ENCODE peak calls at places on chromosomes 7 and 10, in seven cellular contexts. Y, Z, O, Q, X, C and T are unnamed samples.

GRCh38 chr7:151853896-151854807 is 22.8 kb downstream of the PRKAG2 start:
- DNase-seq in C (no peak), Z (no peak), Y (no peak), O (no peak), X (no peak), Q (no peak), T (no peak)

GRCh38 chr7:135940077-135941075 is 36.8 kb downstream of the MTPN start:
- DNase-seq in Y (no peak), Q (no peak), X (no peak), O (no peak), Z (no peak), C (no peak), T (no peak)

GRCh38 chr10:58641095-58641531 is 128.4 kb downstream of the BICC1 start:
- DNase-seq in O (no peak), X (no peak), Y (no peak), Z (no peak), Q (no peak), C (peak), T (peak)

GRCh38 chr10:4825868-4826787 is at the start of gene AKR1E2:
- DNase-seq in C (peak), Q (peak), Z (peak), X (peak), Y (peak), O (peak), T (peak)

GRCh38 chr10:99598011-99598410 is 22.2 kb downstream of the SLC25A28 start:
- DNase-seq in X (no peak), Y (no peak), O (no peak), Q (no peak), Z (no peak), C (no peak), T (no peak)

GRCh38 chr7:34991938-34992840 is 45.1 kb downstream of the DPY19L1 start:
- DNase-seq in Y (no peak), X (peak), O (no peak), Q (no peak), C (no peak), Z (peak), T (peak)

GRCh38 chr7:140961117-140961516 is 36.4 kb upstream of the BRAF start:
- DNase-seq in X (no peak), Z (no peak), Q (no peak), C (no peak), O (no peak), Y (no peak), T (no peak)

GRCh38 chr7:5077740-5078139 is 32.1 kb downstream of the RBAK start:
- DNase-seq in O (no peak), Z (no peak), X (peak), Q (no peak), C (peak), Y (no peak), T (peak)

GRCh38 chr7:66748127-66748511 is 7.6 kb downstream of the RABGEF1 start:
- DNase-seq in C (no peak), Y (no peak), Q (no peak), O (no peak), Z (no peak), X (no peak), T (peak)

GRCh38 chr7:106765727-106766355 is 99.2 kb upstream of the PIK3CG start:
- DNase-seq in Z (no peak), Y (no peak), Q (no peak), X (no peak), O (no peak), C (no peak), T (no peak)

GRCh38 chr7:124550036-124550435 is 215.6 kb downstream of the GPR37 start:
- DNase-seq in C (no peak), O (no peak), X (no peak), Y (peak), Q (no peak), Z (no peak), T (no peak)

GRCh38 chr10:24456319-24456718 is 247.4 kb downstream of the KIAA1217 start:
- DNase-seq in X (no peak), Z (no peak), O (no peak), Y (no peak), Q (no peak), C (no peak), T (peak)

GRCh38 chr7:29807179-29807841 is 1.0 kb downstream of the WIPF3 start:
- DNase-seq in C (no peak), X (no peak), Y (peak), Q (no peak), Z (no peak), O (no peak), T (no peak)

GRCh38 chr10:107144490-107144889 is 20.0 kb downstream of the SORCS1 start:
- DNase-seq in X (no peak), Q (no peak), Z (no peak), O (no peak), C (no peak), Y (peak), T (no peak)

GRCh38 chr7:130180571-130180971 is 24.6 kb downstream of the TMEM209 start:
- DNase-seq in X (no peak), Y (no peak), O (no peak), Q (no peak), Z (peak), C (no peak), T (no peak)

GRCh38 chr10:123848564-123849457 is 42.8 kb downstream of the CPXM2 start:
- DNase-seq in Y (no peak), C (no peak), Z (no peak), X (no peak), Q (no peak), O (no peak), T (no peak)

GRCh38 chr7:80307251-80307856 is 172.7 kb downstream of the GNAI1 start:
- DNase-seq in O (no peak), Y (no peak), C (peak), Z (no peak), Q (no peak), X (no peak), T (peak)

GRCh38 chr10:5766189-5766588 is 47.0 kb downstream of the GDI2 start:
- DNase-seq in O (no peak), Z (no peak), Q (no peak), C (no peak), X (no peak), Y (no peak), T (no peak)

GRCh38 chr7:126535176-126535575 is 717.6 kb downstream of the GRM8 start:
- DNase-seq in X (no peak), Z (no peak), Y (no peak), O (no peak), Q (no peak), C (no peak), T (no peak)

GRCh38 chr10:113058175-113058961 is 108.3 kb downstream of the TCF7L2 start:
- DNase-seq in C (no peak), Q (no peak), O (no peak), Y (peak), X (no peak), Z (no peak), T (peak)

GRCh38 chr7:155482511-155483183 is 24.7 kb downstream of the EN2 start:
- DNase-seq in Q (no peak), C (no peak), O (peak), Y (no peak), Z (no peak), X (no peak), T (no peak)

GRCh38 chr10:13399236-13399635 is 51.1 kb upstream of the SEPHS1 start:
- DNase-seq in Q (no peak), C (no peak), O (no peak), Z (no peak), Y (no peak), X (no peak), T (no peak)

GRCh38 chr7:31811650-31812461 is 124.8 kb downstream of the PPP1R17 start:
- DNase-seq in Y (no peak), X (no peak), Z (no peak), C (no peak), O (no peak), Q (no peak), T (peak)

GRCh38 chr10:106705576-106706526 is 458.7 kb downstream of the SORCS1 start:
- DNase-seq in Q (peak), Y (peak), O (no peak), X (peak), C (no peak), Z (peak), T (peak)

GRCh38 chr10:47311193-47311899 is 10.9 kb upstream of the GDF2 start:
- DNase-seq in Y (no peak), Q (no peak), O (no peak), Z (no peak), C (no peak), X (peak), T (peak)

GRCh38 chr10:97534746-97535367 is 36.1 kb downstream of the UBTD1 start:
- DNase-seq in Q (no peak), Y (peak), O (no peak), X (peak), Z (peak), C (no peak), T (no peak)

GRCh38 chr10:122221958-122222357 is 49.1 kb upstream of the BTBD16 start:
- DNase-seq in X (no peak), Z (no peak), Q (no peak), O (no peak), C (no peak), Y (no peak), T (no peak)

GRCh38 chr10:76055963-76056362 is 624.5 kb downstream of the LRMDA start:
- DNase-seq in Q (no peak), O (no peak), X (no peak), Z (no peak), Y (no peak), C (no peak), T (no peak)

GRCh38 chr10:31758495-31758894 is 170.1 kb downstream of the ARHGAP12 start:
- DNase-seq in X (no peak), Y (no peak), Z (no peak), O (no peak), Q (no peak), C (no peak), T (no peak)

GRCh38 chr10:120891367-120891766 is 40.2 kb downstream of the WDR11 start:
- DNase-seq in X (no peak), Y (peak), Z (no peak), C (no peak), Q (no peak), O (no peak), T (no peak)

GRCh38 chr7:157527686-157528085 is 190.9 kb downstream of the DNAJB6 start:
- DNase-seq in C (no peak), Q (no peak), O (peak), X (no peak), Z (no peak), Y (no peak), T (no peak)